ENCODE peak calls at places on chromosome 15, in six cellular contexts. One of them, this sample, is unnamed.

GRCh38 chr15:60351066-60351465 is 46.7 kb downstream of the ANXA2 start:
- ATAC-seq in lower lobe of right lung: no peak
- ATAC-seq in gastrocnemius medialis: no peak
- ATAC-seq in left lung: no peak
- ATAC-seq in Panc1: peak; percentile 43
- ATAC-seq in lung: no peak
- ATAC-seq in this sample: no peak

GRCh38 chr15:91857772-91858171 is 4.3 kb downstream of the SLCO3A1 start:
- ATAC-seq in lower lobe of right lung: no peak
- ATAC-seq in left lung: no peak
- ATAC-seq in lung: no peak
- ATAC-seq in gastrocnemius medialis: no peak
- ATAC-seq in Panc1: no peak
- ATAC-seq in this sample: no peak

GRCh38 chr15:60389261-60390077 is 8.3 kb downstream of the ANXA2 start:
- ATAC-seq in left lung: no peak
- ATAC-seq in gastrocnemius medialis: no peak
- ATAC-seq in Panc1: peak; percentile 8
- ATAC-seq in lower lobe of right lung: no peak
- ATAC-seq in lung: no peak
- ATAC-seq in this sample: no peak

GRCh38 chr15:92283813-92284212 is 109.9 kb upstream of the ST8SIA2 start:
- ATAC-seq in gastrocnemius medialis: no peak
- ATAC-seq in left lung: no peak
- ATAC-seq in lung: no peak
- ATAC-seq in lower lobe of right lung: no peak
- ATAC-seq in Panc1: no peak
- ATAC-seq in this sample: no peak

GRCh38 chr15:36797128-36797527 is 217.7 kb downstream of the CDIN1 start:
- ATAC-seq in lung: no peak
- ATAC-seq in gastrocnemius medialis: no peak
- ATAC-seq in left lung: no peak
- ATAC-seq in lower lobe of right lung: no peak
- ATAC-seq in Panc1: peak; percentile 60
- ATAC-seq in this sample: no peak

GRCh38 chr15:89101302-89102191 is 13.3 kb downstream of the ABHD2 start:
- ATAC-seq in lung: peak; percentile 82
- ATAC-seq in lower lobe of right lung: peak; percentile 94
- ATAC-seq in gastrocnemius medialis: peak; percentile 71
- ATAC-seq in left lung: peak; percentile 92
- ATAC-seq in Panc1: peak; percentile 93
- ATAC-seq in this sample: peak; percentile 96

GRCh38 chr15:58486062-58486461 is 54.3 kb downstream of the LIPC start:
- ATAC-seq in gastrocnemius medialis: no peak
- ATAC-seq in lung: no peak
- ATAC-seq in Panc1: no peak
- ATAC-seq in left lung: no peak
- ATAC-seq in lower lobe of right lung: no peak
- ATAC-seq in this sample: no peak

GRCh38 chr15:95912280-95912625 is 418.2 kb upstream of the NR2F2 start:
- ATAC-seq in lung: no peak
- ATAC-seq in Panc1: no peak
- ATAC-seq in lower lobe of right lung: no peak
- ATAC-seq in left lung: no peak
- ATAC-seq in gastrocnemius medialis: peak; percentile 53
- ATAC-seq in this sample: no peak

GRCh38 chr15:66993090-66993489 is 72.3 kb upstream of the SMAD3 start:
- ATAC-seq in Panc1: no peak
- ATAC-seq in left lung: no peak
- ATAC-seq in lower lobe of right lung: no peak
- ATAC-seq in gastrocnemius medialis: no peak
- ATAC-seq in lung: no peak
- ATAC-seq in this sample: no peak

GRCh38 chr15:66254364-66255292 is 1.1 kb upstream of the MEGF11 start:
- ATAC-seq in Panc1: no peak
- ATAC-seq in gastrocnemius medialis: no peak
- ATAC-seq in left lung: no peak
- ATAC-seq in lung: no peak
- ATAC-seq in lower lobe of right lung: no peak
- ATAC-seq in this sample: no peak

GRCh38 chr15:90427185-90427584 is 39.1 kb downstream of the IQGAP1 start:
- ATAC-seq in left lung: no peak
- ATAC-seq in gastrocnemius medialis: no peak
- ATAC-seq in Panc1: no peak
- ATAC-seq in lung: no peak
- ATAC-seq in lower lobe of right lung: no peak
- ATAC-seq in this sample: no peak

GRCh38 chr15:90419202-90419601 is 31.2 kb downstream of the IQGAP1 start:
- ATAC-seq in lower lobe of right lung: no peak
- ATAC-seq in gastrocnemius medialis: no peak
- ATAC-seq in left lung: no peak
- ATAC-seq in lung: no peak
- ATAC-seq in Panc1: no peak
- ATAC-seq in this sample: no peak

GRCh38 chr15:87633471-87633870 is 623.1 kb downstream of the NTRK3 start:
- ATAC-seq in left lung: no peak
- ATAC-seq in gastrocnemius medialis: no peak
- ATAC-seq in lung: no peak
- ATAC-seq in Panc1: no peak
- ATAC-seq in lower lobe of right lung: no peak
- ATAC-seq in this sample: no peak

GRCh38 chr15:69574506-69574905 is 121.9 kb downstream of the RPLP1 start:
- ATAC-seq in lower lobe of right lung: no peak
- ATAC-seq in gastrocnemius medialis: no peak
- ATAC-seq in left lung: no peak
- ATAC-seq in Panc1: no peak
- ATAC-seq in lung: no peak
- ATAC-seq in this sample: no peak

GRCh38 chr15:61915640-61916039 is 144.6 kb downstream of the VPS13C start:
- ATAC-seq in Panc1: no peak
- ATAC-seq in gastrocnemius medialis: no peak
- ATAC-seq in lower lobe of right lung: no peak
- ATAC-seq in lung: no peak
- ATAC-seq in left lung: no peak
- ATAC-seq in this sample: no peak
- H3K36me3 ChIP-seq in Panc1: peaks cover 21% of the 10 kb centered on the region
- H3K36me3 ChIP-seq in gastrocnemius medialis: peaks cover 52% of the 10 kb centered on the region
- H3K36me3 ChIP-seq in lower lobe of right lung: peaks cover 87% of the 10 kb centered on the region
- H3K36me3 ChIP-seq in lung: peaks cover 25% of the 10 kb centered on the region
- H3K36me3 ChIP-seq in left lung: no peaks in the 10 kb centered on the region
- H3K36me3 ChIP-seq in this sample: peaks cover 86% of the 10 kb centered on the region

GRCh38 chr15:40702077-40702476 is 7.1 kb downstream of the RAD51 start:
- ATAC-seq in Panc1: no peak
- ATAC-seq in gastrocnemius medialis: no peak
- ATAC-seq in left lung: no peak
- ATAC-seq in lung: no peak
- ATAC-seq in lower lobe of right lung: no peak
- ATAC-seq in this sample: no peak
- TF ChIP-seq CTCF in Panc1: no peak
- TF ChIP-seq CTCF in gastrocnemius medialis: no peak
- TF ChIP-seq CTCF in left lung: no peak
- TF ChIP-seq CTCF in lung: no peak
- TF ChIP-seq CTCF in lower lobe of right lung: no peak
- TF ChIP-seq CTCF in this sample: no peak

DNA sequence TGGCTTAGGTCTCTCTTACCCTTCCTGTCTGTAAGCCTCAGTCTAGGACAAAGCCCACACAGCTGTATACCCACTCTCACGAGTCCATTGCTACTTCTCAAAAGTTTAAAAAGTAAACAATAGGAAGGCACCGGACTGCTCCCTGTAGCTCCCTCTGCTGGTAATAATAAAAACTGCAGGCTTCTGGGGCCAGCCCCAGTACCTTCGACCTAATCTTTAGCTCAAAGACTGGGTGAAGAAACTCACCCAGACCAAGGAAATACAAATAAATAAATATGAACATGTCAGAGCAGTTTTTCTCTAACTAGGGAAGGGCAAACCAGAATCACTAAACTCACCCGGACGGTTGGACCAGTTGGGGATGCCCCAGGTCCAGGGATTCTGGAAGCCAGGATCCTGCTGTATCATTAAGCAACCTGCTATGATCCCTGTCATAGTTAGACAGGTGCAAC is 5.0 kb downstream of the FAM219B start:
- ATAC-seq in gastrocnemius medialis: peak; percentile 53
- ATAC-seq in lung: peak; percentile 50
- ATAC-seq in Panc1: peak; percentile 52
- ATAC-seq in left lung: peak; percentile 68
- ATAC-seq in lower lobe of right lung: peak; percentile 78
- ATAC-seq in this sample: peak; percentile 47
- H3K36me3 ChIP-seq in gastrocnemius medialis: peaks cover 72% of the 10 kb centered on the region
- H3K36me3 ChIP-seq in lung: peaks cover 21% of the 10 kb centered on the region
- H3K36me3 ChIP-seq in Panc1: peaks cover 18% of the 10 kb centered on the region
- H3K36me3 ChIP-seq in left lung: no peaks in the 10 kb centered on the region
- H3K36me3 ChIP-seq in lower lobe of right lung: peaks cover 72% of the 10 kb centered on the region
- H3K36me3 ChIP-seq in this sample: no peaks in the 10 kb centered on the region

DNA sequence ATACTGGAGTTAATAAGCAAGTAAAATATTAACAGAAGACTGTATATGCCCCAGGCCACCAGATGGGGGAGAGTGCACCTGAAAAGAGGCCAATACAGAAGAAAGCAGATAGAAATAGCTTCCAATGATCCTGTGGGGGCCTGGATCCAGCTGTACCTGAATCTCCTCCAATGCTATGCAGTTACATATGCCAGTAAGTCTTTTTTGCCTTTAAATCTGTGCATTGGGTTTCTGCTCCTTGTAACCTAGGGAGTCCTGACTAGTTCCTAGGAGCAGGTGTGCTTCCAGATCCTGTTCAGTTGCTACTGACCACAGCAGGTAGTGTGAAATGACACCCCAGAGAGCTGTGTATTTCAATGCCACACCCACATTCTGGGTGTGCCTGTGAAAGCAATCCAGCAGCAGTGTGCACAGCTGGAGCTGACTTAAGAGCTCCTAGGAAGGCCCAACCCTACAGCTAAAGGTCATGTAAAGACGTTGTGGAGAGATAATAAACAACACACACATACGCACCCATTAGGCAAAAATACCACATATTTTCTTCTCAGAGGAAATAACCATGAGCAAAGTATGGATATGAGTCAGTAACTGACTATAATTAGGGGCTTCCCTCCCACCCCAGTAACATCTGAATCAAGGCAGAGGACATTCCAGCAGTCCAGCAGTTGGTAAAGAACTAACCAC is 62.2 kb upstream of the AKAP13 start:
- ATAC-seq in Panc1: peak; percentile 86
- ATAC-seq in lower lobe of right lung: peak; percentile 79
- ATAC-seq in gastrocnemius medialis: no peak
- ATAC-seq in lung: no peak
- ATAC-seq in left lung: peak; percentile 84
- ATAC-seq in this sample: no peak
- TF ChIP-seq CTCF in Panc1: peak; percentile 33
- TF ChIP-seq CTCF in lower lobe of right lung: no peak
- TF ChIP-seq CTCF in gastrocnemius medialis: no peak
- TF ChIP-seq CTCF in lung: no peak
- TF ChIP-seq CTCF in left lung: no peak
- TF ChIP-seq CTCF in this sample: no peak

GRCh38 chr15:82828064-82828463 is 18.6 kb downstream of the WHAMM start:
- ATAC-seq in Panc1: no peak
- ATAC-seq in lung: no peak
- ATAC-seq in gastrocnemius medialis: peak; percentile 66
- ATAC-seq in left lung: peak; percentile 16
- ATAC-seq in lower lobe of right lung: no peak
- ATAC-seq in this sample: peak; percentile 48

GRCh38 chr15:82820128-82820527 is 10.7 kb downstream of the WHAMM start:
- ATAC-seq in lower lobe of right lung: no peak
- ATAC-seq in lung: no peak
- ATAC-seq in gastrocnemius medialis: no peak
- ATAC-seq in Panc1: no peak
- ATAC-seq in left lung: no peak
- ATAC-seq in this sample: no peak

GRCh38 chr15:82823049-82823448 is 13.6 kb downstream of the WHAMM start:
- ATAC-seq in Panc1: no peak
- ATAC-seq in lower lobe of right lung: no peak
- ATAC-seq in gastrocnemius medialis: no peak
- ATAC-seq in lung: no peak
- ATAC-seq in left lung: no peak
- ATAC-seq in this sample: no peak
- H3K36me3 ChIP-seq in Panc1: peaks cover 46% of the 10 kb centered on the region
- H3K36me3 ChIP-seq in lower lobe of right lung: peaks cover 100% of the 10 kb centered on the region
- H3K36me3 ChIP-seq in gastrocnemius medialis: peaks cover 93% of the 10 kb centered on the region
- H3K36me3 ChIP-seq in lung: peaks cover 26% of the 10 kb centered on the region
- H3K36me3 ChIP-seq in left lung: peaks cover 8% of the 10 kb centered on the region
- H3K36me3 ChIP-seq in this sample: peaks cover 99% of the 10 kb centered on the region

This sample was measured in gastroesophageal sphincter.